ENCODE peak calls at places on chromosomes 16 and 17, in ten cellular contexts. O, J, A, W, C, B, D, M, X and L are unnamed samples. For H3K36me3 and H3K9me3, the result is how much of the 10 kb centered on the place peaks cover.

GRCh38 chr17:19897108-19897854 is 29.5 kb upstream of the ULK2 start:
- DNase-seq in O (no peak), J (no peak), A (peak), W (peak), C (peak), B (no peak), D (peak), M (no peak), X (no peak), L (peak)

GRCh38 chr16:4868046-4868445 is 20.8 kb downstream of the UBN1 start:
- DNase-seq in O (no peak), J (no peak), A (no peak), W (no peak), C (no peak), B (no peak), D (no peak), M (no peak), X (no peak), L (no peak)

GRCh38 chr17:78544876-78545755 is 32.1 kb downstream of the DNAH17 start:
- DNase-seq in O (no peak), J (no peak), A (no peak), W (no peak), C (no peak), B (no peak), D (no peak), M (no peak), X (no peak), L (no peak)

GRCh38 chr16:58462997-58463891 is 36.7 kb upstream of the NDRG4 start:
- DNase-seq in O (no peak), J (peak), A (no peak), W (no peak), C (peak), B (no peak), D (no peak), M (no peak), X (no peak), L (no peak)

GRCh38 chr16:79265701-79266100 is 334.8 kb downstream of the MAF start:
- DNase-seq in O (no peak), J (no peak), A (no peak), W (no peak), C (no peak), B (no peak), D (no peak), M (no peak), X (no peak), L (no peak)

GRCh38 chr17:78268960-78269892 is 37.8 kb downstream of the TMEM235 start:
- DNase-seq in O (no peak), J (peak), A (no peak), W (no peak), C (no peak), B (peak), D (peak), M (no peak), X (no peak), L (no peak)

GRCh38 chr16:17273142-17273561 is 197.6 kb downstream of the XYLT1 start:
- DNase-seq in O (peak), J (no peak), A (no peak), W (no peak), C (peak), B (no peak), D (no peak), M (no peak), X (no peak), L (peak)

GRCh38 chr16:71672125-71672524 is 46.1 kb downstream of the MARVELD3 start:
- DNase-seq in O (no peak), J (no peak), A (no peak), W (no peak), C (no peak), B (no peak), D (no peak), M (no peak), X (no peak), L (no peak)

GRCh38 chr17:49552070-49552751 is 23.5 kb upstream of the NXPH3 start:
- DNase-seq in O (no peak), J (no peak), A (no peak), W (no peak), C (no peak), B (no peak), D (no peak), M (no peak), X (no peak), L (no peak)

GRCh38 chr17:10521949-10522348 is 3.6 kb upstream of the MYH1 start:
- DNase-seq in O (no peak), J (no peak), A (no peak), W (no peak), C (no peak), B (no peak), D (no peak), M (no peak), X (no peak), L (no peak)

GRCh38 chr17:28574536-28574935 is 2.2 kb downstream of the ALDOC start:
- DNase-seq in O (no peak), J (no peak), A (no peak), W (no peak), C (no peak), B (no peak), D (no peak), M (no peak), X (no peak), L (no peak)
- TF ChIP-seq CTCF in O (no peak), J (peak), A (no peak), W (no peak), C (no peak), B (no peak), D (no peak), M (peak), X (no peak), L (no peak)

GRCh38 chr16:3673201-3673600 is 18.7 kb downstream of the DNASE1 start:
- DNase-seq in O (no peak), J (no peak), A (no peak), W (no peak), C (no peak), B (peak), D (no peak), M (no peak), X (no peak), L (no peak)

GRCh38 chr16:3669067-3669466 is 14.6 kb downstream of the DNASE1 start:
- DNase-seq in O (no peak), J (no peak), A (no peak), W (no peak), C (no peak), B (no peak), D (no peak), M (no peak), X (no peak), L (no peak)

GRCh38 chr16:3670711-3671110 is 16.2 kb downstream of the DNASE1 start:
- DNase-seq in O (no peak), J (no peak), A (no peak), W (no peak), C (no peak), B (no peak), D (no peak), M (no peak), X (no peak), L (no peak)

GRCh38 chr16:3672571-3673041 is 18.1 kb downstream of the DNASE1 start:
- DNase-seq in O (no peak), J (no peak), A (no peak), W (no peak), C (no peak), B (peak), D (no peak), M (no peak), X (no peak), L (no peak)

DNA sequence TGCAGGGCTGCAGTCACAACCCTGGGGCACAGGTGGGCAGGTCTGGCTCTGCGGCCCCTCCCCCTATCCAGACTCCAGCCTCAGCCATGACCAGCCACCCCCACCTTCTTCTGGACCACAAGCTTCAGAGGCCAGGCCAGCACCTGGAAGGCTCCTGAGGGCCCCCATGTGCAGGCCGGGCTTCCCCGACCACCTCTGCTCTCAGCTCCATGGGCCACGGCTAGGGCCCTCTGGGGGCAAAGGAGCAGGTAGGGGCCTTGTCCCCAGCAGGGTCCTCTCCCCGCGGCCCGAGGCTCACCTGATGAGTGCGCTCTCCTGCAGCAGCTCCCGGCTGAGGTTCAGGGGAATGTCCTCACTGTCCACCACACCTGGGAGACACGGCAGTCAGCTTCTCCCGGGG is 16.9 kb downstream of the DNASE1 start:
- DNase-seq in O (no peak), J (no peak), A (no peak), W (no peak), C (no peak), B (no peak), D (no peak), M (no peak), X (no peak), L (no peak)
- H3K36me3 ChIP-seq in O (under half), J (under half), A (under half), W (under half), C (under half), B (half or more), D (under half), M (under half), X (under half), L (under half)

GRCh38 chr16:75172578-75172977 is 24.3 kb downstream of the ZFP1 start:
- DNase-seq in O (no peak), J (no peak), A (no peak), W (no peak), C (no peak), B (no peak), D (no peak), M (no peak), X (no peak), L (no peak)
- H3K9me3 ChIP-seq in O (under half), J (half or more), A (under half), W (under half), C (under half), B (half or more), D (under half), M (under half), X (half or more), L (under half)

DNA sequence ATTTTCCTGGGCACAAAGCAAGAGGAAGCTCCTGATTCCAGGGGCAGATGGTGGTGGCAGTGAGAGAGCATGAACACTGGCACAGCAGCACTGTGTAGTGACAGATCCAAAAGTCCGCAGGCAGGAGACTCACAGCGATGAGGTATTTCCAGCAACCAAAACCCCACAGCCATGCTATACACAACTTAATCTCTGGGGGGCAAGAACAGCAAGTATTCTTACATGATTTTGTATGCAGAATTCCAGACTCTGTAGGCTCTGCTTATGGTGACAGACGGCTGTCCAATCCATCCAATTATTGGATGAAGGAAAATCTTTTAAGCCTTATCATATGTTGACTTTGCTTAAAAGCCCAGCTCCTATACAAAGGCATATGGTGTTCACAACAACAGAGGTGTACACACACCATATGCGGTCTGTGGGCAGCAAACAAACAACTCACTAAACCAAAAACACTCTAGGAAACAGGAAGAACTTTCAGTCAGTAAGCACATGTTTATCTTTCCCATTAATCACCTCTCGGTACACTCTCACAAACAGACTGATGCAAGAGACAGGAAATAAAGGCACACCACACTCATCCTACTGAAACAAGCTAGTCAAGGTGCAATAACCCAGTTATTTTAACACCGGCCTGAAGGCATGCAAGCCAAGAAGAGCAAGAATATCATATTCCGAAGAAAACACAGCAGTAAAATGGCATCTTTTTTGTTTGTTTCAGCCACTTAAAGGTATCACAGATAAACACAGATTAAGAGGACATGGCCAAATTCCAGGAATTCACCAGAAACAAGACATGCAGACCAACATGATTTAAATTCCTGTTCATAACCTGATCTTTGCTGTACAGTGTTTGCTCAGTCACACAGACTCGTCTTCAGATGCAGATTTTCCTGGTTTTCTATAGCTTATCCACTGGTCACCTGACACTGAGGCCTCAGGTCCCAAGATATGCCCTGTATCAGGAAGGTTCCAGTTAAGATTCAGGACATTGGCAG is 47.8 kb downstream of the ERN1 start:
- DNase-seq in O (peak), J (no peak), A (no peak), W (no peak), C (no peak), B (no peak), D (peak), M (peak), X (no peak), L (no peak)
- TF ChIP-seq CTCF in O (no peak), J (no peak), A (no peak), W (no peak), C (peak), B (no peak), D (no peak), M (no peak), X (no peak), L (no peak)

GRCh38 chr16:14576069-14576468 is 54.0 kb downstream of the PARN start:
- DNase-seq in O (no peak), J (no peak), A (no peak), W (no peak), C (no peak), B (no peak), D (no peak), M (no peak), X (no peak), L (no peak)
- H3K36me3 ChIP-seq in O (under half), J (under half), A (under half), W (under half), C (half or more), B (half or more), D (under half), M (under half), X (under half), L (under half)

DNA sequence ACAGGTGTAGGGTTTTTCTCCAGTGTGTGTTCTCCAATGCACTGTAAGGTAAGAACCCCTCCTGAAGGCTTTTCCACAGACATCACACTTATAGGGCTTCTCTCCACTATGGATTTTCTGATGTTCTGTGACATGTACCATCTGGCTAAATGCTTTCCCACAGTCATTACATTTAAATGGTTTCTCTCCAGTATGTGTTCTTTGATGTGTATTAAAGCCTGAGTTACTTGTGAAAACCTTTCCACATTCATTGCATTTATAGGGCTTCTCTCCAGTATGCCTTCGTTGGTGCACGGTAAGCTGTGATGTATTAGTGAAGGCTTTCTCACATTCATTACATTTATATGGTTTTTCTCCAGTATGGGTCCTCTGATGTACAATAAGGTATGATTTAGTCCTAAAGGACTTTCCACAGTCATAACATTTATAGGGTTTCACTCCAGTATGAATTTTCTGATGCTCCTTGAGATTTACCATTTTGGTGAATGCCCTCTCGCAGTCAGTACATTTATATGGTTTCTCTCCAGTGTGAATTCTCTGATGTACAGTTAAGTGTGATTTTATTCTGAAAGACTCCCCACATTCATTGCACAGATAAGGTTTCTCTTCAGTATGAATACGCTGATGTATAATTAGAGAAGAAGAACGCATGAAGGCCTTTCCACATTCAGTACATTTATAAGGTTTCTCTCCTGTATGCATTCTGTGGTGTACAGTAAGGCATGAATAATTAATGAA is 30.9 kb downstream of the ZNF624 start:
- DNase-seq in O (no peak), J (no peak), A (no peak), W (no peak), C (no peak), B (no peak), D (no peak), M (no peak), X (no peak), L (no peak)
- H3K9me3 ChIP-seq in O (half or more), J (half or more), A (under half), W (under half), C (under half), B (under half), D (under half), M (under half), X (half or more), L (half or more)

DNA sequence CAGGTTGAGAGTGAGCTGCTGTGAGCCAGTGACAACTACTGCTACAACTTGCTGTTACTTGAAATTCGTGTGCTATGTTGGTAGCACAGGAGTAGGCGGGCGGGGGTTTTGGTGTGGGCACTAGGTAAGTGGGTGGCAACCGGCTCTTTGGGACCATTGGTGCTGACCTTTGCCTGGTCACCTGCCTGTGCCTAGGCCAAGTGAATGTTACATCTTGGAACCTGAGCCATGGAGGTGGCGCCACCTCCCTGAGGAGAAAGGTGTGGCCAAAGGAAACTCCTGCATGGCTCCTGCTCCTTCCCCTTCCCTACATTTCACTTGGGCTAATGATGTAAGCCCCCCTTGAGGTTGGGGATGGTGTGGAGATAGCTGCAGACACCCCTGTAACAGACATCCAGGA is 25.4 kb upstream of the ARHGAP23 start:
- DNase-seq in O (no peak), J (no peak), A (no peak), W (no peak), C (no peak), B (no peak), D (no peak), M (no peak), X (no peak), L (no peak)
- TF ChIP-seq CTCF in O (no peak), J (peak), A (no peak), W (no peak), C (no peak), B (no peak), D (no peak), M (peak), X (no peak), L (no peak)

DNA sequence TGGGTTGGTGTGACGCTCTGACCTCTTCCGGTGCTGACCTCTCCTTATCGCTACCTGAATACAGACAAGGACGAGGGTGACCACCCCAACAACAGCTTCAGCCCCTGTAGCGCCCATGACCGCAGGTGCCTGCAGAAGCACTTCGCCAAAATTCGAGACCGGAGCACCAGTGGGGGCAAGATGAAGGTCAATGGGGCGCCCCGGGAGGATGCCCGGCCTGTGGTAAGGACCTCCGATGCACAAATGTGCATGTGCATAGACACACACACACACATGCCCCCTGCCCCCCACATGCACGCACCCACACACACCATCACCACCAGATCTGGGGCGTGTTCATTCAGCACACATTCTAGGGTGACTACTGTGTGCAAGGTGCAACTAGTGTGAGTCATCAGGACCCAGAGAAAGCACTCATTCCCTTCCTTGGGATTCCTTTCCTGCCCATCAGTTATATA is 9.7 kb downstream of the IGFBP4 start:
- DNase-seq in O (no peak), J (no peak), A (no peak), W (no peak), C (no peak), B (no peak), D (no peak), M (no peak), X (no peak), L (no peak)
- H3K36me3 ChIP-seq in O (under half), J (under half), A (under half), W (under half), C (half or more), B (under half), D (under half), M (under half), X (under half), L (under half)

GRCh38 chr16:35910409-35910808 is 2451.0 kb downstream of the TP53TG3F start:
- DNase-seq in O (no peak), J (no peak), A (no peak), W (no peak), C (no peak), B (no peak), D (no peak), M (no peak), X (no peak), L (no peak)

GRCh38 chr16:35908152-35908551 is 2448.7 kb downstream of the TP53TG3F start:
- DNase-seq in O (no peak), J (no peak), A (no peak), W (no peak), C (no peak), B (no peak), D (no peak), M (no peak), X (no peak), L (no peak)

GRCh38 chr16:35909351-35909954 is 2450.0 kb downstream of the TP53TG3F start:
- DNase-seq in O (no peak), J (no peak), A (no peak), W (no peak), C (no peak), B (no peak), D (no peak), M (no peak), X (no peak), L (no peak)

GRCh38 chr16:35908942-35909341 is 2449.5 kb downstream of the TP53TG3F start:
- DNase-seq in O (no peak), J (no peak), A (no peak), W (no peak), C (no peak), B (no peak), D (no peak), M (no peak), X (no peak), L (no peak)

DNA sequence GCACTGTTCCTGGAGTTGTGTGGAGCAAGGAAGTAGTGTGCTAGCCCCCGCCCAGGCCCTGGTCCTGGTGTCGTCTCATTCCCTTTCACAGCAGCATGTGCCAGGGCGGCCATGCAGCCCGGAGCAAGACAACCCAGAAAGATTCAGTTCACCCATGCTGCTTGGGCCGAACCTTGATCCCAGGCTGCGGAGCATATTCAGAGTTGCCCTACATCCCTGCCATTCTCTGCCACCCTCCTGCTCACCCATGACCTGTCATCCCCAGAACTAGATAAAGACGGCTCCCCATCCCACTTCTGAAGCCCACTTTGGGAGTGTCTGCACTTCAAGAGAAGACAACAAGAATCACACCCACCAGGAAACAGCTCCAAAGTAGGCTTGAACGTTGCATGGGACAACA is 2452.5 kb downstream of the TP53TG3F start:
- DNase-seq in O (no peak), J (no peak), A (no peak), W (no peak), C (no peak), B (no peak), D (no peak), M (no peak), X (no peak), L (no peak)
- H3K9me3 ChIP-seq in O (under half), J (half or more), A (under half), W (under half), C (under half), B (under half), D (under half), M (under half), X (half or more), L (under half)